ENCODE peak calls at places on chromosomes 2 and 18, in ten cellular contexts. E is HEK293T; D is Calu3; A is activated naive CD4-positive, alpha-beta T cell treated with anti-CD3 and anti-CD28 coated beads, Interleukin-2, amount 50 U/mL, for 16 hours; O is stimulated activated CD8-positive, alpha-beta memory T cell treated with anti-CD3 and anti-CD28 coated beads, Interleukin-15, amount 100 ng/mL, for 24 hours; S is immature natural killer cell; M is NCI-H748 treated with DMSO at 0.1 percent for 48 hours; Z is Kasumi-1; B is stimulated activated CD4-positive, alpha-beta T cell treated with anti-CD3 and anti-CD28 coated beads, Interleukin-1b, Interleukin-23, amount 100 ng/mL, for 1 hour; Y is posterior vena cava. R is an unnamed sample.
A peak's percentile ranks its signal among the peaks of the same experiment; 100 is the strongest.

GRCh38 chr2:66434679-66435548 is at the start of gene MEIS1:
- DNase-seq in O (no peak), A (no peak), D (peak; percentile 89), B (no peak), Z (peak; percentile 86), M (peak; percentile 70), S (peak; percentile 54), E (peak; percentile 76), Y (peak; percentile 96), R (peak; percentile 91)

GRCh38 chr18:25001803-25002202 is 350.2 kb downstream of the ZNF521 start:
- DNase-seq in E (no peak), S (no peak), B (no peak), O (no peak), M (no peak), D (no peak), Y (no peak), Z (no peak), A (no peak), R (no peak)

GRCh38 chr2:241445426-241445825 is 63.0 kb downstream of the STK25 start:
- DNase-seq in E (no peak), O (no peak), M (no peak), B (no peak), A (no peak), D (no peak), S (no peak), Y (no peak), Z (no peak), R (no peak)

GRCh38 chr2:108364676-108365297 is 13.0 kb upstream of the SULT1C4 start:
- DNase-seq in D (no peak), E (no peak), O (no peak), B (no peak), Z (no peak), S (no peak), M (no peak), A (no peak), Y (no peak), R (no peak)

GRCh38 chr18:48613589-48613988 is 74.8 kb downstream of the CTIF start:
- DNase-seq in D (no peak), B (no peak), O (no peak), S (no peak), M (no peak), Z (no peak), Y (peak; percentile 91), A (no peak), E (no peak), R (no peak)

GRCh38 chr18:45081579-45082181 is 401.0 kb downstream of the SETBP1 start:
- DNase-seq in A (no peak), Y (no peak), B (no peak), M (no peak), Z (peak; percentile 88), S (no peak), O (no peak), E (no peak), D (no peak), R (no peak)

GRCh38 chr2:174787485-174788205 is 23.4 kb upstream of the CHRNA1 start:
- DNase-seq in S (no peak), Y (no peak), M (no peak), E (no peak), O (no peak), Z (no peak), A (no peak), D (no peak), B (no peak), R (no peak)

GRCh38 chr18:12625242-12625641 is 32.7 kb downstream of the SPIRE1 start:
- DNase-seq in Z (no peak), D (no peak), Y (no peak), S (no peak), B (no peak), A (no peak), E (no peak), M (no peak), O (no peak), R (no peak)

GRCh38 chr18:78158943-78159342 is 820.7 kb upstream of the SALL3 start:
- DNase-seq in E (no peak), O (no peak), B (no peak), Z (no peak), M (no peak), S (no peak), A (no peak), D (no peak), Y (no peak), R (no peak)

GRCh38 chr2:109381327-109381820 is 232.4 kb downstream of the SEPTIN10 start:
- DNase-seq in A (no peak), E (no peak), O (no peak), B (no peak), S (no peak), Y (peak; percentile 32), M (no peak), D (no peak), Z (no peak), R (no peak)

GRCh38 chr2:168181825-168182224 is 65.6 kb downstream of the STK39 start:
- DNase-seq in E (peak; percentile 21), A (no peak), B (no peak), M (peak; percentile 88), S (no peak), O (no peak), Y (no peak), D (no peak), Z (no peak), R (no peak)

GRCh38 chr2:75464348-75464946 is 96.3 kb downstream of the EVA1A start:
- DNase-seq in O (no peak), M (no peak), D (no peak), A (no peak), E (peak; percentile 18), B (no peak), Y (no peak), Z (peak; percentile 2), S (no peak), R (peak; percentile 7)

GRCh38 chr18:58615150-58616132 is 13.4 kb downstream of the ALPK2 start:
- DNase-seq in E (no peak), B (no peak), A (peak; percentile 67), Z (no peak), O (no peak), D (no peak), M (no peak), S (peak; percentile 63), Y (no peak), R (no peak)

GRCh38 chr18:45935591-45936335 is 31.4 kb downstream of the EPG5 start:
- DNase-seq in M (no peak), Y (no peak), S (no peak), D (no peak), A (no peak), Z (no peak), E (no peak), O (no peak), B (no peak), R (no peak)

GRCh38 chr2:70043252-70043875 is 43.9 kb upstream of the PCBP1 start:
- DNase-seq in M (no peak), B (no peak), A (no peak), O (no peak), E (no peak), S (peak; percentile 75), D (no peak), Y (no peak), Z (peak; percentile 10), R (no peak)

GRCh38 chr2:69297216-69297615 is 89.8 kb downstream of the GFPT1 start:
- DNase-seq in B (no peak), A (no peak), D (no peak), O (no peak), S (no peak), E (no peak), Y (no peak), Z (no peak), M (no peak), R (no peak)